ENCODE peak calls at places on chromosome 19, in ten cellular contexts. R is ovary, P is WERI-Rb-1, O is testis, V is osteoblast, F is thoracic aorta, C is uterus, J is body of pancreas, N is BE2C, Q is upper lobe of right lung. H is an unnamed sample.
A peak's percentile ranks its signal among the peaks of the same experiment; 100 is the strongest.

GRCh38 chr19:33888665-33889064 is 92.0 kb downstream of the KCTD15 start:
- DNase-seq in P (no peak), N (no peak), J (no peak), C (no peak), V (no peak), Q (no peak), R (no peak), O (no peak), F (no peak), H (no peak)

GRCh38 chr19:8343483-8343844 is 402 bp upstream of the KANK3 start:
- DNase-seq in R (no peak), N (no peak), V (peak; percentile 25), Q (no peak), O (no peak), J (no peak), C (no peak), F (no peak), P (no peak), H (no peak)

GRCh38 chr19:6714749-6715555 is 5.5 kb downstream of the C3 start:
- DNase-seq in V (no peak), N (no peak), Q (no peak), J (no peak), F (no peak), O (no peak), R (no peak), P (no peak), C (no peak), H (no peak)

GRCh38 chr19:10193666-10194499 is 870 bp downstream of the DNMT1 start:
- DNase-seq in C (no peak), P (no peak), J (no peak), V (peak; percentile 73), Q (no peak), N (peak; percentile 39), F (no peak), O (peak; percentile 17), R (peak; percentile 20), H (peak; percentile 65)

GRCh38 chr19:8090932-8091331 is 38.4 kb downstream of the CCL25 start:
- DNase-seq in O (no peak), V (no peak), Q (no peak), N (no peak), F (no peak), J (no peak), C (no peak), P (no peak), R (no peak), H (no peak)

GRCh38 chr19:46533085-46534081 is 37.7 kb upstream of the PNMA8B start:
- DNase-seq in F (no peak), C (no peak), Q (peak; percentile 53), J (no peak), O (no peak), V (no peak), P (no peak), R (no peak), N (no peak), H (no peak)

GRCh38 chr19:56105090-56105701 is 15.9 kb downstream of the ZNF787 start:
- DNase-seq in O (peak; percentile 85), J (peak; percentile 90), Q (peak; percentile 92), N (peak; percentile 44), C (peak; percentile 82), P (peak; percentile 80), R (peak; percentile 72), F (peak; percentile 30), V (peak; percentile 98), H (peak; percentile 92)

GRCh38 chr19:18112989-18113478 is 15.5 kb downstream of the MAST3 start:
- DNase-seq in N (peak; percentile 92), C (peak; percentile 77), O (peak; percentile 90), V (peak; percentile 99), J (peak; percentile 87), P (peak; percentile 90), R (peak; percentile 85), Q (peak; percentile 93), F (no peak), H (peak; percentile 87)

GRCh38 chr19:13298565-13299481 is 148.6 kb downstream of the IER2 start:
- DNase-seq in F (no peak), R (no peak), N (no peak), V (no peak), O (no peak), C (no peak), J (no peak), Q (no peak), P (no peak), H (no peak)

GRCh38 chr19:37899453-37899852 is 6.9 kb downstream of the WDR87 start:
- DNase-seq in F (no peak), C (no peak), P (no peak), Q (no peak), N (no peak), R (no peak), J (no peak), V (no peak), O (no peak), H (no peak)

GRCh38 chr19:10219678-10220077 is 11.5 kb downstream of the S1PR2 start:
- DNase-seq in O (no peak), J (peak; percentile 13), Q (no peak), F (no peak), C (no peak), N (no peak), V (peak; percentile 80), R (no peak), P (no peak), H (no peak)

GRCh38 chr19:54179921-54180452 is 7.0 kb upstream of the TMC4 start:
- DNase-seq in J (peak; percentile 58), F (no peak), N (peak; percentile 88), C (no peak), V (peak; percentile 93), O (peak; percentile 87), P (no peak), R (no peak), Q (no peak), H (peak; percentile 74)

DNA sequence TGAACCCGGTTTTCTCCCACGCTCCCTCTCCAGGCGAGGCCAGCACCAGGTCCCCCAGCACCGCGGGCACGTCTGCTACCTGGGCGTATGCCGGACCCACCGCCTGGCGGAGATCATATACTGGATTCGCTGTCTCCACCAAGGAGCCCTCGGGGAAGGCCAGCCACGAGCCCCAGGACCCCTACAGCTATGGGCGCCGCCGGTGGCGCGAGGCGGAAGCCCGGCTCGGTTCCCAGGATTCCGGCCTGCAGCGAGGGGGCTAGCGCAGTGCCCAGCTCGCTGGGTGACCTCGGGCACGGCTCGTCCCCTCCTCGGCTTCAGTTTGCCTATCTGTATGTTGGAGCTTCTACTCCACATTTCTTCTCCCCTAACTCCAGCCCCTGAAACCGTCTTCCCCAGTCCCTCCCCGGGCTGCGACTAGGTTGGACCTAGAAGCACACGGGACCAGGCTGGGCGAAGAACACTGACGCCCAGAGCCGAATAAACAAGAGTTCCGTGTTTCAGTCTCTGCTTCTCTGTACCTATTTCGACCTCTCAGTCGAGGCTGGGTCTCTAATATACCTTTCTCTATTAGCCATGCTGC is 752 bp upstream of the CPT1C start:
- DNase-seq in C (no peak), N (no peak), R (no peak), O (no peak), V (peak; percentile 86), J (no peak), F (no peak), P (no peak), Q (no peak), H (no peak)
- TF ChIP-seq CTCF in C (no peak), N (no peak), R (no peak), O (no peak), V (no peak), J (no peak), F (peak; percentile 19), P (no peak), Q (no peak), H (no peak)

GRCh38 chr19:4494691-4495064 is 22.6 kb downstream of the HDGFL2 start:
- DNase-seq in P (no peak), Q (no peak), C (no peak), J (no peak), N (no peak), F (no peak), R (no peak), V (peak; percentile 26), O (no peak), H (no peak)
- H3K36me3 ChIP-seq in P (peaks cover 66% of the 10 kb centered on the region), Q (peaks cover 73% of the 10 kb centered on the region), C (no peaks in the 10 kb centered on the region), J (peaks cover 12% of the 10 kb centered on the region), N (peaks cover 70% of the 10 kb centered on the region), F (peaks cover 38% of the 10 kb centered on the region), R (no peaks in the 10 kb centered on the region), V (peaks cover 50% of the 10 kb centered on the region), O (no peaks in the 10 kb centered on the region), H (peaks cover 19% of the 10 kb centered on the region)

GRCh38 chr19:15180451-15181390 is 20.1 kb downstream of the NOTCH3 start:
- DNase-seq in V (peak; percentile 61), N (peak; percentile 68), O (peak; percentile 65), R (no peak), J (peak; percentile 71), F (no peak), Q (peak; percentile 87), P (no peak), C (no peak), H (peak; percentile 73)
- H3K4me3 ChIP-seq in V (no peak overlapping the region), N (peak overlapping the region; percentile 68), O (peak overlapping the region; percentile 36), R (no peak overlapping the region), J (no peak overlapping the region), F (no peak overlapping the region), Q (peak overlapping the region; percentile 44), P (no peak overlapping the region), C (no peak overlapping the region), H (no peak overlapping the region)

GRCh38 chr19:58399903-58400637 is 4.6 kb downstream of the RNF225 start:
- DNase-seq in R (no peak), O (no peak), N (no peak), C (no peak), J (no peak), F (no peak), Q (no peak), P (no peak), V (peak; percentile 84), H (no peak)

GRCh38 chr19:58400638-58400915 is 5.1 kb downstream of the RNF225 start:
- DNase-seq in F (no peak), N (no peak), O (no peak), P (no peak), V (peak; percentile 68), R (no peak), J (no peak), Q (peak; percentile 75), C (no peak), H (no peak)

GRCh38 chr19:58401825-58402433 is 6.5 kb downstream of the RNF225 start:
- DNase-seq in J (no peak), F (no peak), V (peak; percentile 84), P (no peak), C (no peak), Q (no peak), R (peak; percentile 20), O (no peak), N (no peak), H (no peak)

GRCh38 chr19:58398545-58398944 is 3.1 kb downstream of the RNF225 start:
- DNase-seq in V (no peak), J (no peak), R (no peak), F (no peak), O (no peak), P (no peak), C (no peak), N (no peak), Q (no peak), H (no peak)

GRCh38 chr19:58400916-58401824 is 5.7 kb downstream of the RNF225 start:
- DNase-seq in C (peak; percentile 99), N (peak; percentile 99), O (peak; percentile 100), P (peak; percentile 99), V (peak; percentile 100), Q (peak; percentile 100), J (peak; percentile 100), F (peak; percentile 97), R (peak; percentile 99), H (peak; percentile 100)
- TF ChIP-seq CTCF in C (no peak), N (no peak), O (peak; percentile 3), P (peak; percentile 6), V (no peak), Q (no peak), J (no peak), F (no peak), R (no peak), H (no peak)

GRCh38 chr19:5058456-5059190 is 89.7 kb downstream of the KDM4B start:
- DNase-seq in N (no peak), J (no peak), V (peak; percentile 92), C (no peak), Q (no peak), P (no peak), R (no peak), O (no peak), F (no peak), H (no peak)
- H3K36me3 ChIP-seq in N (peaks cover 13% of the 10 kb centered on the region), J (peaks cover 5% of the 10 kb centered on the region), V (no peaks in the 10 kb centered on the region), C (no peaks in the 10 kb centered on the region), Q (peaks cover 19% of the 10 kb centered on the region), P (peaks cover 49% of the 10 kb centered on the region), R (no peaks in the 10 kb centered on the region), O (no peaks in the 10 kb centered on the region), F (peaks cover 10% of the 10 kb centered on the region), H (no peaks in the 10 kb centered on the region)

H was measured in mucosa of descending colon.